ENCODE peak calls at places on chromosome 19, in nine cellular contexts. One of them, this sample, is unnamed.

GRCh38 chr19:49689133-49690072 is at the start of gene ADM5:
- DNase-seq in AG04450: no peak
- DNase-seq in fibroblast of pulmonary artery: no peak
- DNase-seq in IMR-90: no peak
- DNase-seq in heart left ventricle: peak; percentile 58
- DNase-seq in uterus: peak; percentile 63
- DNase-seq in CD8-positive, alpha-beta memory T cell: no peak
- DNase-seq in foreskin fibroblast: peak; percentile 62
- DNase-seq in kidney epithelial cell: no peak
- DNase-seq in this sample: no peak

GRCh38 chr19:18915639-18916038 is 3.5 kb downstream of the COPE start:
- DNase-seq in AG04450: no peak
- DNase-seq in fibroblast of pulmonary artery: peak; percentile 56
- DNase-seq in IMR-90: peak; percentile 30
- DNase-seq in heart left ventricle: no peak
- DNase-seq in uterus: no peak
- DNase-seq in CD8-positive, alpha-beta memory T cell: no peak
- DNase-seq in foreskin fibroblast: peak; percentile 78
- DNase-seq in kidney epithelial cell: no peak
- DNase-seq in this sample: no peak

GRCh38 chr19:5091576-5092215 is 122.8 kb downstream of the KDM4B start:
- DNase-seq in AG04450: no peak
- DNase-seq in fibroblast of pulmonary artery: no peak
- DNase-seq in IMR-90: no peak
- DNase-seq in heart left ventricle: no peak
- DNase-seq in uterus: peak; percentile 50
- DNase-seq in CD8-positive, alpha-beta memory T cell: no peak
- DNase-seq in foreskin fibroblast: peak; percentile 38
- DNase-seq in kidney epithelial cell: no peak
- DNase-seq in this sample: no peak

GRCh38 chr19:40464059-40465024 is 1.2 kb downstream of the BLVRB start:
- DNase-seq in AG04450: peak; percentile 77
- DNase-seq in fibroblast of pulmonary artery: peak; percentile 93
- DNase-seq in IMR-90: peak; percentile 88
- DNase-seq in heart left ventricle: peak; percentile 85
- DNase-seq in uterus: peak; percentile 89
- DNase-seq in CD8-positive, alpha-beta memory T cell: peak; percentile 53
- DNase-seq in foreskin fibroblast: peak; percentile 94
- DNase-seq in kidney epithelial cell: peak; percentile 61
- DNase-seq in this sample: peak; percentile 73

GRCh38 chr19:3674784-3675183 is 25.5 kb downstream of the PIP5K1C start:
- DNase-seq in AG04450: no peak
- DNase-seq in fibroblast of pulmonary artery: no peak
- DNase-seq in IMR-90: no peak
- DNase-seq in heart left ventricle: no peak
- DNase-seq in uterus: no peak
- DNase-seq in CD8-positive, alpha-beta memory T cell: no peak
- DNase-seq in foreskin fibroblast: no peak
- DNase-seq in kidney epithelial cell: no peak
- DNase-seq in this sample: no peak

GRCh38 chr19:1855040-1855827 is 7.0 kb upstream of the REXO1 start:
- DNase-seq in AG04450: peak; percentile 61
- DNase-seq in fibroblast of pulmonary artery: peak; percentile 85
- DNase-seq in IMR-90: peak; percentile 85
- DNase-seq in heart left ventricle: peak; percentile 96
- DNase-seq in uterus: peak; percentile 66
- DNase-seq in CD8-positive, alpha-beta memory T cell: peak; percentile 74
- DNase-seq in foreskin fibroblast: peak; percentile 97
- DNase-seq in kidney epithelial cell: no peak
- DNase-seq in this sample: no peak

GRCh38 chr19:38815059-38816001 is 2.6 kb upstream of the LGALS4 start:
- DNase-seq in AG04450: no peak
- DNase-seq in fibroblast of pulmonary artery: no peak
- DNase-seq in IMR-90: no peak
- DNase-seq in heart left ventricle: no peak
- DNase-seq in uterus: no peak
- DNase-seq in CD8-positive, alpha-beta memory T cell: no peak
- DNase-seq in foreskin fibroblast: no peak
- DNase-seq in kidney epithelial cell: no peak
- DNase-seq in this sample: no peak

GRCh38 chr19:18418725-18419194 is 438 bp upstream of the SSBP4 start:
- DNase-seq in AG04450: no peak
- DNase-seq in fibroblast of pulmonary artery: no peak
- DNase-seq in IMR-90: no peak
- DNase-seq in heart left ventricle: peak; percentile 59
- DNase-seq in uterus: peak; percentile 66
- DNase-seq in CD8-positive, alpha-beta memory T cell: peak; percentile 53
- DNase-seq in foreskin fibroblast: peak; percentile 67
- DNase-seq in kidney epithelial cell: no peak
- DNase-seq in this sample: no peak

GRCh38 chr19:56333506-56333905 is 18.9 kb upstream of the ZSCAN5A start:
- DNase-seq in AG04450: peak; percentile 18
- DNase-seq in fibroblast of pulmonary artery: peak; percentile 80
- DNase-seq in IMR-90: peak; percentile 56
- DNase-seq in heart left ventricle: no peak
- DNase-seq in uterus: no peak
- DNase-seq in CD8-positive, alpha-beta memory T cell: no peak
- DNase-seq in foreskin fibroblast: peak; percentile 76
- DNase-seq in kidney epithelial cell: no peak
- DNase-seq in this sample: peak; percentile 35

GRCh38 chr19:5006201-5006600 is 37.3 kb downstream of the KDM4B start:
- DNase-seq in AG04450: no peak
- DNase-seq in fibroblast of pulmonary artery: peak; percentile 49
- DNase-seq in IMR-90: peak; percentile 60
- DNase-seq in heart left ventricle: no peak
- DNase-seq in uterus: no peak
- DNase-seq in CD8-positive, alpha-beta memory T cell: no peak
- DNase-seq in foreskin fibroblast: peak; percentile 47
- DNase-seq in kidney epithelial cell: no peak
- DNase-seq in this sample: peak; percentile 16

GRCh38 chr19:32257326-32258073 is 87.9 kb upstream of the ZNF507 start:
- DNase-seq in AG04450: no peak
- DNase-seq in fibroblast of pulmonary artery: no peak
- DNase-seq in IMR-90: no peak
- DNase-seq in heart left ventricle: no peak
- DNase-seq in uterus: no peak
- DNase-seq in CD8-positive, alpha-beta memory T cell: no peak
- DNase-seq in foreskin fibroblast: no peak
- DNase-seq in kidney epithelial cell: no peak
- DNase-seq in this sample: no peak

GRCh38 chr19:35911790-35912189 is 3.7 kb upstream of the TYROBP start:
- DNase-seq in AG04450: no peak
- DNase-seq in fibroblast of pulmonary artery: no peak
- DNase-seq in IMR-90: peak; percentile 38
- DNase-seq in heart left ventricle: no peak
- DNase-seq in uterus: no peak
- DNase-seq in CD8-positive, alpha-beta memory T cell: no peak
- DNase-seq in foreskin fibroblast: no peak
- DNase-seq in kidney epithelial cell: peak; percentile 68
- DNase-seq in this sample: no peak

GRCh38 chr19:11578342-11579142 is 1.1 kb upstream of the ACP5 start:
- DNase-seq in AG04450: no peak
- DNase-seq in fibroblast of pulmonary artery: no peak
- DNase-seq in IMR-90: no peak
- DNase-seq in heart left ventricle: peak; percentile 66
- DNase-seq in uterus: no peak
- DNase-seq in CD8-positive, alpha-beta memory T cell: no peak
- DNase-seq in foreskin fibroblast: peak; percentile 53
- DNase-seq in kidney epithelial cell: no peak
- DNase-seq in this sample: no peak

GRCh38 chr19:52584686-52585085 is 14.6 kb downstream of the ZNF701 start:
- DNase-seq in AG04450: no peak
- DNase-seq in fibroblast of pulmonary artery: no peak
- DNase-seq in IMR-90: no peak
- DNase-seq in heart left ventricle: no peak
- DNase-seq in uterus: no peak
- DNase-seq in CD8-positive, alpha-beta memory T cell: no peak
- DNase-seq in foreskin fibroblast: peak; percentile 24
- DNase-seq in kidney epithelial cell: no peak
- DNase-seq in this sample: no peak
- H3K4me3 ChIP-seq in AG04450: no peak overlapping the region
- H3K4me3 ChIP-seq in fibroblast of pulmonary artery: no peak overlapping the region
- H3K4me3 ChIP-seq in IMR-90: no peak overlapping the region
- H3K4me3 ChIP-seq in heart left ventricle: no peak overlapping the region
- H3K4me3 ChIP-seq in uterus: no peak overlapping the region
- H3K4me3 ChIP-seq in CD8-positive, alpha-beta memory T cell: no peak overlapping the region
- H3K4me3 ChIP-seq in foreskin fibroblast: no peak overlapping the region
- H3K4me3 ChIP-seq in kidney epithelial cell: no peak overlapping the region
- H3K4me3 ChIP-seq in this sample: no peak overlapping the region

DNA sequence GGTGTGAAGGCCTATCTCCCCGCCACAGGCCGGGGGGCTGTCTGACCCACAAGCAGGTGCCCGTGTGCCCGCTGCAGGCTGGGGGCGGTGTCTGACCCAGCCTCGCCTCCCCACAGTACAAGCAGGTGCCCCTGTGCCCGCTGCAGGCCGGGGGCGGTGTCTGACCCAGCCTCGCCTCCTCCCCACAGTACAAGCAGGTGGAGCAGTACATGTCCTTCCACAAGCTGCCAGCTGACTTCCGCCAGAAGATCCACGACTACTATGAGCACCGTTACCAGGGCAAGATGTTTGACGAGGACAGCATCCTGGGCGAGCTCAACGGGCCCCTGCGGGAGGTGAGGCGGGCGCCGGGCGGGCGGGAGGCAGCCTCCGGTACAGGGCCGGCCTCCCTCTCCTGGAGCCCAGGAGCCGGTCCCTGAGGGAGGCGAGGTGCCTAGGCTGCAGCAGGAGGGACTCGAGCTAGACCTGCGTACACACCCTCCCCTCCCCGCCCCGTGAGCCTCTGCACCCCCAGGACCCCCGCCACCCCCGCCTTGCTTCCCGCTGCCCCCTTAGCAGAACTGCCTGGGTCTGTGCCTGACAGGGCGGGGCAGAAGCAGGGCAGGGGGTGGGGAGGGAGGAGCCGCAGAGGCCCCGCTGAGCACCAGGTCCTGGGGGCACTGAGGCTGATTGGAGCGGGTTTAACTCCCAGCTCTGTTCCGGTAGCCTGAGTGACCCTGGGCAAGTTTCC is 20.6 kb downstream of the HCN2 start:
- DNase-seq in AG04450: no peak
- DNase-seq in fibroblast of pulmonary artery: no peak
- DNase-seq in IMR-90: no peak
- DNase-seq in heart left ventricle: no peak
- DNase-seq in uterus: no peak
- DNase-seq in CD8-positive, alpha-beta memory T cell: peak; percentile 20
- DNase-seq in foreskin fibroblast: no peak
- DNase-seq in kidney epithelial cell: no peak
- DNase-seq in this sample: no peak
- H3K4me3 ChIP-seq in AG04450: no peak overlapping the region
- H3K4me3 ChIP-seq in fibroblast of pulmonary artery: no peak overlapping the region
- H3K4me3 ChIP-seq in IMR-90: no peak overlapping the region
- H3K4me3 ChIP-seq in heart left ventricle: no peak overlapping the region
- H3K4me3 ChIP-seq in uterus: no peak overlapping the region
- H3K4me3 ChIP-seq in CD8-positive, alpha-beta memory T cell: peak overlapping the region; percentile 83
- H3K4me3 ChIP-seq in foreskin fibroblast: no peak overlapping the region
- H3K4me3 ChIP-seq in kidney epithelial cell: no peak overlapping the region
- H3K4me3 ChIP-seq in this sample: no peak overlapping the region

GRCh38 chr19:7520131-7521051 is 2.0 kb upstream of the MCOLN1 start:
- DNase-seq in AG04450: no peak
- DNase-seq in fibroblast of pulmonary artery: no peak
- DNase-seq in IMR-90: no peak
- DNase-seq in heart left ventricle: no peak
- DNase-seq in uterus: no peak
- DNase-seq in CD8-positive, alpha-beta memory T cell: no peak
- DNase-seq in foreskin fibroblast: no peak
- DNase-seq in kidney epithelial cell: no peak
- DNase-seq in this sample: no peak

GRCh38 chr19:7522072-7522922 is at the start of gene MCOLN1:
- DNase-seq in AG04450: peak; percentile 88
- DNase-seq in fibroblast of pulmonary artery: peak; percentile 97
- DNase-seq in IMR-90: peak; percentile 94
- DNase-seq in heart left ventricle: peak; percentile 100
- DNase-seq in uterus: peak; percentile 99
- DNase-seq in CD8-positive, alpha-beta memory T cell: peak; percentile 100
- DNase-seq in foreskin fibroblast: peak; percentile 99
- DNase-seq in kidney epithelial cell: peak; percentile 73
- DNase-seq in this sample: peak; percentile 76

GRCh38 chr19:7522923-7523667 is 671 bp downstream of the MCOLN1 start:
- DNase-seq in AG04450: no peak
- DNase-seq in fibroblast of pulmonary artery: peak; percentile 33
- DNase-seq in IMR-90: no peak
- DNase-seq in heart left ventricle: no peak
- DNase-seq in uterus: no peak
- DNase-seq in CD8-positive, alpha-beta memory T cell: no peak
- DNase-seq in foreskin fibroblast: peak; percentile 60
- DNase-seq in kidney epithelial cell: no peak
- DNase-seq in this sample: no peak

GRCh38 chr19:7519411-7520130 is 2.9 kb upstream of the MCOLN1 start:
- DNase-seq in AG04450: no peak
- DNase-seq in fibroblast of pulmonary artery: no peak
- DNase-seq in IMR-90: no peak
- DNase-seq in heart left ventricle: no peak
- DNase-seq in uterus: no peak
- DNase-seq in CD8-positive, alpha-beta memory T cell: no peak
- DNase-seq in foreskin fibroblast: no peak
- DNase-seq in kidney epithelial cell: no peak
- DNase-seq in this sample: no peak

DNA sequence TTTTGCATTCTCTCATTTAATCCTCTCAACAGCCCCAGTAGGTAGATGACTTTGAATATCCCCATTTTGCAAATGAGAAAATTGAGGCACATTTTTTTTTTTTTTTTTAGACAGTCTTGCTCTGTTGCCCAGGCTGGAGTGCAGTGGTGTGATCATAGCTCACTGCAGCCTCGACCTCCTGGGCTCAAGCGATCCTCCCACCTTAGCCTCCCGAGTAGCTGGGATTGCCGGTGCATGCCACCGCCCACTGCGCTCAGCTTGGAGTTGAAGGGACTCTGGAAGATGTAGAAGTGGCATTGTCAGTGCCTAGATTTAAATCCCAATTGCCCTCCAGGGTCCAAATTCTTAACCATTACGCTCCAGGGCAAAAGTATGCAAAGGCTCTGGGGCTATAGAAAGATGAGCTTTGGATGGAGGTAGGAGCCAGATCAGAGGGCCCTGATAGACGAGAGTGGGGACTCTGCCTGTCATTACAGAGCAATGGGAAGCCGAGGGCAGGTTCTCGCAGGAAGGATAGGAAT is 813 bp upstream of the MCOLN1 start:
- DNase-seq in AG04450: no peak
- DNase-seq in fibroblast of pulmonary artery: no peak
- DNase-seq in IMR-90: no peak
- DNase-seq in heart left ventricle: peak; percentile 15
- DNase-seq in uterus: no peak
- DNase-seq in CD8-positive, alpha-beta memory T cell: no peak
- DNase-seq in foreskin fibroblast: no peak
- DNase-seq in kidney epithelial cell: no peak
- DNase-seq in this sample: no peak
- H3K4me3 ChIP-seq in AG04450: peak overlapping the region; percentile 61
- H3K4me3 ChIP-seq in fibroblast of pulmonary artery: peak overlapping the region; percentile 83
- H3K4me3 ChIP-seq in IMR-90: peak overlapping the region; percentile 42
- H3K4me3 ChIP-seq in heart left ventricle: peak overlapping the region; percentile 67
- H3K4me3 ChIP-seq in uterus: peak overlapping the region; percentile 63
- H3K4me3 ChIP-seq in CD8-positive, alpha-beta memory T cell: peak overlapping the region; percentile 33
- H3K4me3 ChIP-seq in foreskin fibroblast: peak overlapping the region; percentile 93
- H3K4me3 ChIP-seq in kidney epithelial cell: no peak overlapping the region
- H3K4me3 ChIP-seq in this sample: peak overlapping the region; percentile 72

DNA sequence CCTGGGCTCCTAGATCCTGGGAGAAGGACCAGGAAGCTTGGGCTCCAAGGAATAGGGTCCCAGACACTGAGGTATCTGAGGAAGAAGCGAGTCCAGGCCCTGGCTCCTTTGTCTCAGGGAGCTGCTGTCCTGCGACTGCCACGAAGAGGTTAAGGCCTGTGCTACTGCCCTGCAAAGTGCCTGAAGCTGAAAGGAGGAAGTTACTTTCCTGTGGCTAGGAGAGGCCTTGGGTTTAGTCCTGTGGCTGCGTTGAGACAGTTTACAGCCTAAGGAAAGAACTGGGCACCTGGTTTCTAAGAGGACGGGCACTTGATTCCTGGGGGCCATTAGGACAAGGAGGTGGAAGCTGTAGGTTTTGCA is 2.8 kb downstream of the MYADM start:
- DNase-seq in AG04450: no peak
- DNase-seq in fibroblast of pulmonary artery: no peak
- DNase-seq in IMR-90: no peak
- DNase-seq in heart left ventricle: no peak
- DNase-seq in uterus: no peak
- DNase-seq in CD8-positive, alpha-beta memory T cell: no peak
- DNase-seq in foreskin fibroblast: no peak
- DNase-seq in kidney epithelial cell: no peak
- DNase-seq in this sample: no peak
- H3K4me3 ChIP-seq in AG04450: peak overlapping the region; percentile 53
- H3K4me3 ChIP-seq in fibroblast of pulmonary artery: peak overlapping the region; percentile 37
- H3K4me3 ChIP-seq in IMR-90: peak overlapping the region; percentile 13
- H3K4me3 ChIP-seq in heart left ventricle: no peak overlapping the region
- H3K4me3 ChIP-seq in uterus: no peak overlapping the region
- H3K4me3 ChIP-seq in CD8-positive, alpha-beta memory T cell: peak overlapping the region; percentile 5
- H3K4me3 ChIP-seq in foreskin fibroblast: peak overlapping the region; percentile 28
- H3K4me3 ChIP-seq in kidney epithelial cell: peak overlapping the region; percentile 14
- H3K4me3 ChIP-seq in this sample: peak overlapping the region; percentile 9